ENCODE peak calls at places on chromosomes 6 and 20, in eight cellular contexts. O is iPS-NIHi11; L is activated CD8-positive, alpha-beta memory T cell treated with anti-CD3 and anti-CD28 coated beads, Interleukin-2, amount 10 ng/mL, durations not matched to agents 7 days and 5 days; W is sigmoid colon; E is HT-29; R is skeletal muscle cell; V is DND-41; G is activated B cell treated with CpG ODN at 0.5 μM for 24 hours. B is an unnamed sample.

GRCh38 chr6:29507319-29507718 is 19.6 kb upstream of the MAS1L start:
- DNase-seq in V (no peak), E (no peak), L (no peak), R (no peak), W (no peak), G (no peak), O (no peak), B (no peak)

GRCh38 chr6:142014515-142014914 is 118.2 kb upstream of the GJE1 start:
- DNase-seq in R (peak), L (no peak), W (no peak), V (no peak), E (no peak), O (no peak), G (no peak), B (no peak)

GRCh38 chr20:48189177-48189576 is 403.9 kb upstream of the SULF2 start:
- DNase-seq in O (peak), E (peak), G (no peak), R (no peak), V (peak), L (no peak), W (no peak), B (no peak)

GRCh38 chr20:46013826-46014516 is 5.3 kb downstream of the MMP9 start:
- DNase-seq in W (no peak), L (peak), G (peak), E (peak), O (peak), R (no peak), V (peak), B (peak)

GRCh38 chr6:36805917-36806316 is 33.3 kb downstream of the CPNE5 start:
- DNase-seq in V (no peak), G (no peak), R (no peak), L (no peak), O (peak), W (no peak), E (no peak), B (no peak)

GRCh38 chr6:150175611-150176151 is 32.8 kb downstream of the PPP1R14C start:
- DNase-seq in L (no peak), W (no peak), E (no peak), R (no peak), V (no peak), G (no peak), O (no peak), B (no peak)

GRCh38 chr6:111804627-111805235 is 68.5 kb downstream of the FYN start:
- DNase-seq in O (no peak), G (no peak), R (peak), L (peak), W (no peak), E (no peak), V (no peak), B (peak)

GRCh38 chr6:45663181-45664180 is 285.7 kb upstream of the SUPT3H start:
- DNase-seq in R (no peak), G (peak), L (peak), V (no peak), E (no peak), W (no peak), O (peak), B (peak)

GRCh38 chr20:32480361-32481199 is 104.6 kb downstream of the NOL4L start:
- DNase-seq in E (no peak), O (no peak), G (no peak), W (peak), V (no peak), R (no peak), L (no peak), B (no peak)

GRCh38 chr6:113564401-113565161 is 292.6 kb upstream of the MARCKS start:
- DNase-seq in G (peak), E (no peak), R (peak), L (no peak), V (no peak), O (peak), W (peak), B (no peak)

GRCh38 chr6:87922947-87923330 is 124.7 kb upstream of the SPACA1 start:
- DNase-seq in E (no peak), V (no peak), L (no peak), G (peak), O (no peak), R (no peak), W (no peak), B (no peak)

GRCh38 chr6:31165986-31166385 is 4.5 kb downstream of the POU5F1 start:
- DNase-seq in R (no peak), L (no peak), O (no peak), V (no peak), G (no peak), E (no peak), W (no peak), B (no peak)

GRCh38 chr20:2692036-2692885 is at the start of gene EBF4:
- DNase-seq in E (no peak), W (peak), O (peak), G (peak), R (no peak), V (no peak), L (no peak), B (no peak)

GRCh38 chr6:166058064-166058739 is 109.4 kb downstream of the TBXT start:
- DNase-seq in V (no peak), W (no peak), G (no peak), L (no peak), E (no peak), O (no peak), R (no peak), B (no peak)

GRCh38 chr6:129889580-129889979 is 28.5 kb upstream of the TMEM244 start:
- DNase-seq in O (no peak), R (peak), E (no peak), W (no peak), V (no peak), G (no peak), L (no peak), B (no peak)

GRCh38 chr6:10719386-10720228 is 3.3 kb upstream of the TMEM14C start:
- DNase-seq in W (no peak), R (no peak), G (no peak), E (no peak), V (peak), L (peak), O (no peak), B (peak)

GRCh38 chr6:133546098-133546497 is 304.9 kb downstream of the EYA4 start:
- DNase-seq in W (no peak), E (no peak), O (no peak), G (no peak), R (peak), L (no peak), V (no peak), B (no peak)

GRCh38 chr6:106557837-106558236 is 71.5 kb downstream of the RTN4IP1 start:
- DNase-seq in L (no peak), V (no peak), W (no peak), E (no peak), R (no peak), G (no peak), O (no peak), B (no peak)

GRCh38 chr20:50218987-50219435 is 28.4 kb downstream of the CEBPB start:
- DNase-seq in O (peak), E (no peak), W (no peak), G (no peak), V (no peak), R (no peak), L (no peak), B (no peak)

GRCh38 chr6:111722220-111722731 is 116.6 kb upstream of the TRAF3IP2 start:
- DNase-seq in O (no peak), W (no peak), G (no peak), V (no peak), E (no peak), R (peak), L (no peak), B (no peak)

GRCh38 chr20:62602550-62602949 is 39.8 kb upstream of the SLCO4A1 start:
- DNase-seq in L (peak), R (no peak), E (peak), W (no peak), O (no peak), V (peak), G (no peak), B (peak)

GRCh38 chr6:138465007-138465645 is 34.2 kb downstream of the NHSL1 start:
- DNase-seq in O (no peak), V (no peak), R (peak), W (no peak), L (no peak), E (peak), G (no peak), B (no peak)

GRCh38 chr6:15770347-15771143 is 107.7 kb upstream of the DTNBP1 start:
- DNase-seq in V (no peak), W (no peak), R (no peak), O (no peak), G (no peak), E (no peak), L (peak), B (no peak)

GRCh38 chr20:49937023-49937929 is 1.1 kb downstream of the RNF114 start:
- DNase-seq in E (peak), R (no peak), V (peak), G (no peak), W (peak), L (no peak), O (no peak), B (no peak)

GRCh38 chr20:48618631-48619030 is 209.2 kb downstream of the PREX1 start:
- DNase-seq in W (no peak), O (no peak), R (no peak), G (no peak), L (no peak), V (no peak), E (no peak), B (peak)

GRCh38 chr6:8029243-8029870 is 34.8 kb downstream of the BLOC1S5 start:
- DNase-seq in L (no peak), O (no peak), E (no peak), V (no peak), G (no peak), W (no peak), R (no peak), B (no peak)

GRCh38 chr6:1003394-1004160 is 308.3 kb upstream of the FOXQ1 start:
- DNase-seq in R (no peak), O (no peak), E (no peak), L (no peak), V (no peak), W (no peak), G (no peak), B (no peak)

GRCh38 chr6:154555075-154555677 is 44.7 kb upstream of the CNKSR3 start:
- DNase-seq in O (no peak), W (no peak), E (no peak), L (no peak), G (no peak), V (no peak), R (no peak), B (no peak)

GRCh38 chr6:153613719-153614455 is 425.2 kb upstream of the OPRM1 start:
- DNase-seq in L (no peak), W (no peak), V (no peak), G (no peak), R (no peak), E (no peak), O (no peak), B (no peak)

GRCh38 chr20:15196580-15197255 is 859.3 kb upstream of the FLRT3 start:
- DNase-seq in V (no peak), G (no peak), W (no peak), R (no peak), O (no peak), E (no peak), L (no peak), B (no peak)

GRCh38 chr20:23658989-23659609 is 21.3 kb upstream of the CST3 start:
- DNase-seq in R (no peak), E (no peak), G (no peak), W (no peak), V (no peak), O (no peak), L (no peak), B (no peak)

GRCh38 chr6:135438907-135439535 is 58.5 kb downstream of the AHI1 start:
- DNase-seq in E (peak), R (no peak), L (no peak), O (no peak), W (no peak), V (no peak), G (no peak), B (no peak)

GRCh38 chr6:149289192-149289741 is 28.2 kb upstream of the TAB2 start:
- DNase-seq in V (no peak), E (no peak), W (no peak), L (no peak), O (no peak), G (no peak), R (no peak), B (no peak)

GRCh38 chr6:28209753-28210535 is 15.1 kb upstream of the ZSCAN9 start:
- DNase-seq in L (no peak), W (no peak), O (no peak), G (no peak), V (no peak), R (no peak), E (no peak), B (no peak)

B was measured in activated naive CD8-positive, alpha-beta T cell treated with anti-CD3 and anti-CD28 coated beads, Interleukin-2, amount 10 ng/mL, durations not matched to agents 7 days and 5 days.